ENCODE peak calls at places on chromosomes 11 and 22, in six cellular contexts. C is HCT116, H is H1, S is SK-N-SH, P is K562, I is HepG2. R is an unnamed sample.

GRCh38 chr11:108697872-108698473 is 33.1 kb downstream of the DDX10 start:
- DNase-seq in C (peak; percentile 51), H (no peak), S (peak; percentile 59), P (peak; percentile 69), I (peak; percentile 54), R (peak; percentile 51)

GRCh38 chr11:19311306-19312030 is 70.7 kb upstream of the E2F8 start:
- DNase-seq in C (peak; percentile 31), H (peak; percentile 89), S (peak; percentile 66), P (peak; percentile 62), I (peak; percentile 23), R (peak; percentile 4)

GRCh38 chr22:23401111-23401909 is 178.8 kb downstream of the IGLL1 start:
- DNase-seq in C (no peak), H (no peak), S (no peak), P (peak; percentile 12), I (no peak), R (no peak)

GRCh38 chr11:133181672-133182071 is 350.6 kb downstream of the OPCML start:
- DNase-seq in C (no peak), H (no peak), S (no peak), P (no peak), I (no peak), R (no peak)

GRCh38 chr22:37983860-37984791 is at the start of gene SOX10:
- DNase-seq in C (no peak), H (peak; percentile 70), S (no peak), P (no peak), I (no peak), R (no peak)

GRCh38 chr22:37336474-37337028 is 54.2 kb downstream of the CYTH4 start:
- DNase-seq in C (no peak), H (no peak), S (no peak), P (peak; percentile 65), I (no peak), R (no peak)

GRCh38 chr22:32949719-32950118 is 108.5 kb downstream of the SYN3 start:
- DNase-seq in C (no peak), H (no peak), S (peak; percentile 11), P (no peak), I (peak; percentile 54), R (no peak)

GRCh38 chr11:111303476-111303875 is 5.1 kb downstream of the POU2AF3 start:
- DNase-seq in C (no peak), H (no peak), S (no peak), P (no peak), I (peak; percentile 41), R (peak; percentile 86)

GRCh38 chr22:37750596-37751162 is 53.8 kb downstream of the TRIOBP start:
- DNase-seq in C (no peak), H (no peak), S (no peak), P (no peak), I (no peak), R (peak; percentile 53)

GRCh38 chr22:41240377-41241132 is at the start of gene CHADL:
- DNase-seq in C (no peak), H (no peak), S (peak; percentile 72), P (no peak), I (peak; percentile 58), R (no peak)

GRCh38 chr11:18853086-18853720 is 61.6 kb upstream of the PTPN5 start:
- DNase-seq in C (peak; percentile 21), H (peak; percentile 56), S (peak; percentile 21), P (peak; percentile 17), I (peak; percentile 36), R (peak; percentile 2)

GRCh38 chr11:77093056-77093891 is 9.4 kb upstream of the OMP start:
- DNase-seq in C (no peak), H (no peak), S (no peak), P (no peak), I (no peak), R (no peak)

GRCh38 chr22:29848115-29848514 is 10.0 kb upstream of the ASCC2 start:
- DNase-seq in C (no peak), H (no peak), S (peak; percentile 26), P (no peak), I (no peak), R (no peak)

GRCh38 chr11:7364660-7365059 is 113.0 kb downstream of the SYT9 start:
- DNase-seq in C (no peak), H (no peak), S (no peak), P (no peak), I (no peak), R (no peak)

GRCh38 chr11:12188548-12189317 is 78.3 kb downstream of the MICAL2 start:
- DNase-seq in C (no peak), H (no peak), S (no peak), P (no peak), I (no peak), R (no peak)

GRCh38 chr11:45658292-45658991 is 7.0 kb downstream of the CHST1 start:
- DNase-seq in C (no peak), H (peak; percentile 77), S (no peak), P (peak; percentile 16), I (peak; percentile 10), R (no peak)

GRCh38 chr11:131295986-131296385 is 74.4 kb upstream of the NTM start:
- DNase-seq in C (no peak), H (no peak), S (no peak), P (no peak), I (no peak), R (no peak)

GRCh38 chr11:131290111-131290510 is 80.3 kb upstream of the NTM start:
- DNase-seq in C (no peak), H (no peak), S (no peak), P (no peak), I (no peak), R (no peak)
- TF ChIP-seq JUND in C (no peak), H (no peak), S (no peak), P (no peak), I (no peak), R (no peak)

DNA sequence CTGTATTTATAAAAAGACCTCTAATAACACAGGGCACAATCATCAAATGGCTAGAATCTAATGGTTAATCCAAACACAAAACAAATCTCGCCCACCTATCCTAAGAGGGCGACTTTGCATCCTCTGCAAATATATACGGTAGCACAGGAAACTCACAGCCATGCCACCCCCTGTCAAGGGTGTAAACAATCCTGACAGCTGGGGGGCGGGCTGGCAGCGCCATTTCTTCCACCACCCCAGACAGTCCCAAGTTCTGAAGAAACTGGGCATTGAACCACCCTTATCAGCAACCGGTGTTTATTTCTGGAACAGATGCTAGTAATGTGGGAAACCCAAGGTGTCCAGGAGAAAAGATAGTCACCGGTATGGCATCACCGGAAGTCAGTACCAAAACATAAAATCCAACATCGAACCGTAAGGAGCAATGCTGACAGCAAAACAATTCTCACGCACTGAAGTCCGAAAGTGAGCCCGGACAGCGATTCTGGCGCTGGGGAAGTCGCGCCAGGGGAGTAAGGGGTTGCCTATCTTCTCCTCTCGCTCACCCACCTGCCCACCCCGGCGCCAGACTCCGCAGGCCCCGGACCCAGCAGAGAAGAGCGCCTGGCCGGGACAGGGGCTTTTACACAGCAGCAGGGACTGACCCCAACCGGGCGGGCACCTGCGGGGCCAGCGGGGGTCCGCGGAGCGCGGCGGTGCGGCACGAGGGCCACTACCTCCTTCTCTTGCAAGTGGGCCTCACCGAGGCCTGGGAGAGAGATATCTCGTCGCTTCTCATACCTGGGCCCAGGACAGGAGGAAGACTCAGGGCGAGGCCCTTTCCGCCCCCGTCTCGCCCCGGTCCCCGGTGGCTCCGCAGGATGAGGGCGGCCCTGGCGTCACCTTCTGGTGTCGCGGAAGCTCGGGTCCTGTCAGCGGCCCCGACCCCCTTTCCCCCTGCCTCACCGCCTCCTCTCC is 643 bp downstream of the FBXO3 start:
- DNase-seq in C (no peak), H (peak; percentile 78), S (peak; percentile 39), P (peak; percentile 18), I (peak; percentile 6), R (no peak)
- TF ChIP-seq JUND in C (no peak), H (no peak), S (no peak), P (no peak), I (no peak), R (no peak)

GRCh38 chr11:82988936-82989627 is 82.6 kb downstream of the RAB30 start:
- DNase-seq in C (no peak), H (no peak), S (no peak), P (peak; percentile 72), I (peak; percentile 96), R (no peak)

GRCh38 chr11:82986491-82986890 is 85.0 kb downstream of the DDIAS start:
- DNase-seq in C (no peak), H (no peak), S (no peak), P (no peak), I (no peak), R (no peak)

GRCh38 chr11:82989628-82990404 is 81.9 kb downstream of the RAB30 start:
- DNase-seq in C (no peak), H (no peak), S (no peak), P (no peak), I (peak; percentile 78), R (no peak)

GRCh38 chr11:82992219-82992618 is 79.5 kb downstream of the RAB30 start:
- DNase-seq in C (no peak), H (no peak), S (no peak), P (no peak), I (no peak), R (no peak)

DNA sequence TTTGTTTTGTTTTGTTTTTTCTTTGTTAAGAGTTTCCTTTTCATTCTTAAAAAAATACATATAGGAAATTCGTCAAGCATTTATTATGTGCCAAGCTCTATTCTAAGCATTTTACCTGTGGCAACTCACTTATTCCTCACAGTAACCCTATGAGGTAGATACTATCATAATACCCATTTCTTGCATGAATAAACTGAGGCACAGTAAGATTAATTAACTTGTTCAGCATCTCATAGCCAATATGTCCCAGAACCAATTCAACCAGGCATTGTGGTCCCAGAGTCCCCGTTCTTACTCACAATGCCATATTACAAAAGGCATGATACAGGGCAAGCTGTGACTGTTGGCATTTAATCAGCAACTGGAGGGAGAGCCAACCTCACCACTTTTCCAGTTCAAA is 83.7 kb downstream of the RAB30 start:
- DNase-seq in C (no peak), H (no peak), S (no peak), P (no peak), I (no peak), R (no peak)
- TF ChIP-seq JUND in C (no peak), H (no peak), S (no peak), P (no peak), I (no peak), R (no peak)

DNA sequence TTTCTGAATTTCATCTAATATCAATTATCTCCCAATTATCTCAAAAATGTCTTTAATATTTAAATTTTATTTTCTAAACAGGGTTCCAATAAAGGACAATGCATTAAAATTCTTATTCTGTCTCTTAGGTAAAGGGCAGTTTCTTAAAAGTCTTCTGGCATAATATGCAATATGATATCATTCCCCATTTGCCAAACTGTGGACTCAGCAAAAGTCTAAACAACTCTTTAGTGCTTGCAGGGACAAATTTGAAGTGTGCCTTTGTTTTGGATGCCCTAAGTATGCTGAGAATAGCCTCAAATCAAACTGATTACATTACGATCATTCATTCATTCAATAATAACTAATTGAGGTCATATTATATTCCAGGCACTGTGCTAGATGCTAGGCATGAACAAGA is 281.0 kb upstream of the KIRREL3 start:
- DNase-seq in C (no peak), H (no peak), S (no peak), P (no peak), I (no peak), R (no peak)
- TF ChIP-seq JUND in C (no peak), H (no peak), S (no peak), P (no peak), I (no peak), R (no peak)